ENCODE peak calls at places on chromosomes 13 and 19, in four cellular contexts. One of them, this sample, is unnamed.

GRCh38 chr19:35592226-35592625 is 6.3 kb downstream of the PMIS2 start:
- DNase-seq in glutamatergic neuron: peak
- DNase-seq in breast epithelium: no peak
- DNase-seq in left ventricle myocardium inferior: no peak
- DNase-seq in this sample: peak

GRCh38 chr19:48837081-48837524 is 812 bp upstream of the HSD17B14 start:
- DNase-seq in glutamatergic neuron: peak
- DNase-seq in breast epithelium: peak
- DNase-seq in left ventricle myocardium inferior: peak
- DNase-seq in this sample: no peak

GRCh38 chr19:36331353-36332228 is 47.4 kb downstream of the ZFP14 start:
- DNase-seq in glutamatergic neuron: peak
- DNase-seq in breast epithelium: peak
- DNase-seq in left ventricle myocardium inferior: peak
- DNase-seq in this sample: peak

GRCh38 chr13:79228972-79229371 is 177.1 kb downstream of the RBM26 start:
- DNase-seq in glutamatergic neuron: no peak
- DNase-seq in breast epithelium: no peak
- DNase-seq in left ventricle myocardium inferior: no peak
- DNase-seq in this sample: peak

GRCh38 chr19:54469496-54469934 is 3.6 kb downstream of the CDC42EP5 start:
- DNase-seq in glutamatergic neuron: no peak
- DNase-seq in breast epithelium: no peak
- DNase-seq in left ventricle myocardium inferior: peak
- DNase-seq in this sample: no peak

GRCh38 chr19:10430505-10431253 is 10.3 kb downstream of the PDE4A start:
- DNase-seq in glutamatergic neuron: no peak
- DNase-seq in breast epithelium: no peak
- DNase-seq in left ventricle myocardium inferior: peak
- DNase-seq in this sample: no peak

GRCh38 chr13:98466634-98467236 is 110.2 kb downstream of the STK24 start:
- DNase-seq in glutamatergic neuron: peak
- DNase-seq in breast epithelium: no peak
- DNase-seq in left ventricle myocardium inferior: no peak
- DNase-seq in this sample: peak

GRCh38 chr13:39052944-39053343 is 14.7 kb downstream of the NHLRC3 start:
- DNase-seq in glutamatergic neuron: no peak
- DNase-seq in breast epithelium: no peak
- DNase-seq in left ventricle myocardium inferior: no peak
- DNase-seq in this sample: no peak

GRCh38 chr13:31775686-31776085 is 36.4 kb downstream of the RXFP2 start:
- DNase-seq in glutamatergic neuron: no peak
- DNase-seq in breast epithelium: no peak
- DNase-seq in left ventricle myocardium inferior: peak
- DNase-seq in this sample: no peak

GRCh38 chr19:5154129-5154798 is 185.4 kb downstream of the KDM4B start:
- DNase-seq in glutamatergic neuron: peak
- DNase-seq in breast epithelium: no peak
- DNase-seq in left ventricle myocardium inferior: no peak
- DNase-seq in this sample: peak

GRCh38 chr13:113220877-113221276 is 11.5 kb downstream of the CUL4A start:
- DNase-seq in glutamatergic neuron: no peak
- DNase-seq in breast epithelium: no peak
- DNase-seq in left ventricle myocardium inferior: peak
- DNase-seq in this sample: no peak

GRCh38 chr13:26422036-26422435 is 135.4 kb upstream of the WASF3 start:
- DNase-seq in glutamatergic neuron: no peak
- DNase-seq in breast epithelium: no peak
- DNase-seq in left ventricle myocardium inferior: no peak
- DNase-seq in this sample: no peak

GRCh38 chr13:61935710-61936109 is 520.1 kb upstream of the PCDH20 start:
- DNase-seq in glutamatergic neuron: no peak
- DNase-seq in breast epithelium: no peak
- DNase-seq in left ventricle myocardium inferior: no peak
- DNase-seq in this sample: no peak

GRCh38 chr13:92530364-92530763 is 696.2 kb upstream of the GPC6 start:
- DNase-seq in glutamatergic neuron: no peak
- DNase-seq in breast epithelium: no peak
- DNase-seq in left ventricle myocardium inferior: no peak
- DNase-seq in this sample: no peak

GRCh38 chr13:51942189-51942588 is 69.1 kb downstream of the ATP7B start:
- DNase-seq in glutamatergic neuron: no peak
- DNase-seq in breast epithelium: no peak
- DNase-seq in left ventricle myocardium inferior: no peak
- DNase-seq in this sample: peak

GRCh38 chr19:18590273-18591272 is 2.0 kb downstream of the REX1BD start:
- DNase-seq in glutamatergic neuron: peak
- DNase-seq in breast epithelium: peak
- DNase-seq in left ventricle myocardium inferior: no peak
- DNase-seq in this sample: no peak

GRCh38 chr13:50757021-50757420 is 86.5 kb downstream of the DLEU7 start:
- DNase-seq in glutamatergic neuron: no peak
- DNase-seq in breast epithelium: no peak
- DNase-seq in left ventricle myocardium inferior: no peak
- DNase-seq in this sample: no peak

GRCh38 chr19:39074942-39075341 is 9.2 kb upstream of the ACP7 start:
- DNase-seq in glutamatergic neuron: no peak
- DNase-seq in breast epithelium: no peak
- DNase-seq in left ventricle myocardium inferior: no peak
- DNase-seq in this sample: no peak

GRCh38 chr19:39074205-39074692 is 9.9 kb upstream of the ACP7 start:
- DNase-seq in glutamatergic neuron: no peak
- DNase-seq in breast epithelium: no peak
- DNase-seq in left ventricle myocardium inferior: no peak
- DNase-seq in this sample: no peak

GRCh38 chr19:39067104-39067503 is 17.1 kb upstream of the ACP7 start:
- DNase-seq in glutamatergic neuron: no peak
- DNase-seq in breast epithelium: no peak
- DNase-seq in left ventricle myocardium inferior: no peak
- DNase-seq in this sample: no peak

GRCh38 chr19:39065928-39066327 is 18.2 kb upstream of the ACP7 start:
- DNase-seq in glutamatergic neuron: no peak
- DNase-seq in breast epithelium: no peak
- DNase-seq in left ventricle myocardium inferior: no peak
- DNase-seq in this sample: no peak

GRCh38 chr19:39070888-39071287 is 13.3 kb upstream of the ACP7 start:
- DNase-seq in glutamatergic neuron: no peak
- DNase-seq in breast epithelium: no peak
- DNase-seq in left ventricle myocardium inferior: no peak
- DNase-seq in this sample: no peak
- TF ChIP-seq CTCF in glutamatergic neuron: no peak
- TF ChIP-seq CTCF in breast epithelium: no peak
- TF ChIP-seq CTCF in left ventricle myocardium inferior: no peak
- TF ChIP-seq CTCF in this sample: no peak

DNA sequence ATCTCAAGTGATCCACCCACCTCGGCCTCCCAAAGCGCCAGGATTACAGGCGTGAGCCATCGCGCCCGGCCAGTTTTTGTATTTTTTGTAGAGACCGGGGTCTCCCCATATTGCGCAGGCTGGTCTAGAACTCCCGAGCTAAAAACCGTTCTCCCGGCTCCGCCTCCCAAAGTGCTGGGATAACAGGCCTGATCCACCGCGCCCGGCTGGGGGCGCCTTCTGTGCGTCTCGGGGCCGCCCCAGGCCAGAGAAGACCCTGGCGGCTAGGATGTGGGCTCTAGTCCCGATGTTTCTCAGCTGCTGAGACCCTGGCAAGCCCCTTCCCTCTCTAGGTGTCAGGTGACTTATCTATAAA is 3.6 kb downstream of the ARHGAP45 start:
- DNase-seq in glutamatergic neuron: no peak
- DNase-seq in breast epithelium: no peak
- DNase-seq in left ventricle myocardium inferior: no peak
- DNase-seq in this sample: no peak
- TF ChIP-seq CTCF in glutamatergic neuron: no peak
- TF ChIP-seq CTCF in breast epithelium: no peak
- TF ChIP-seq CTCF in left ventricle myocardium inferior: no peak
- TF ChIP-seq CTCF in this sample: no peak

GRCh38 chr19:29704562-29705558 is 10.2 kb downstream of the C19orf12 start:
- DNase-seq in glutamatergic neuron: no peak
- DNase-seq in breast epithelium: no peak
- DNase-seq in left ventricle myocardium inferior: no peak
- DNase-seq in this sample: no peak
- TF ChIP-seq CTCF in glutamatergic neuron: no peak
- TF ChIP-seq CTCF in breast epithelium: no peak
- TF ChIP-seq CTCF in left ventricle myocardium inferior: no peak
- TF ChIP-seq CTCF in this sample: no peak

GRCh38 chr19:2952953-2953481 is 8.2 kb upstream of the ZNF77 start:
- DNase-seq in glutamatergic neuron: no peak
- DNase-seq in breast epithelium: peak
- DNase-seq in left ventricle myocardium inferior: no peak
- DNase-seq in this sample: peak
- TF ChIP-seq CTCF in glutamatergic neuron: no peak
- TF ChIP-seq CTCF in breast epithelium: peak
- TF ChIP-seq CTCF in left ventricle myocardium inferior: no peak
- TF ChIP-seq CTCF in this sample: no peak

GRCh38 chr19:39264306-39265290 is 3.6 kb upstream of the IFNL2 start:
- DNase-seq in glutamatergic neuron: peak
- DNase-seq in breast epithelium: no peak
- DNase-seq in left ventricle myocardium inferior: no peak
- DNase-seq in this sample: no peak
- TF ChIP-seq CTCF in glutamatergic neuron: no peak
- TF ChIP-seq CTCF in breast epithelium: no peak
- TF ChIP-seq CTCF in left ventricle myocardium inferior: no peak
- TF ChIP-seq CTCF in this sample: no peak

GRCh38 chr19:33376423-33376822 is 2.9 kb downstream of the CEBPG start:
- DNase-seq in glutamatergic neuron: no peak
- DNase-seq in breast epithelium: no peak
- DNase-seq in left ventricle myocardium inferior: peak
- DNase-seq in this sample: peak

GRCh38 chr19:33375760-33376159 is 2.3 kb downstream of the CEBPG start:
- DNase-seq in glutamatergic neuron: no peak
- DNase-seq in breast epithelium: no peak
- DNase-seq in left ventricle myocardium inferior: no peak
- DNase-seq in this sample: no peak

GRCh38 chr19:33375156-33375744 is 1.7 kb downstream of the CEBPG start:
- DNase-seq in glutamatergic neuron: no peak
- DNase-seq in breast epithelium: no peak
- DNase-seq in left ventricle myocardium inferior: no peak
- DNase-seq in this sample: no peak

GRCh38 chr19:33374406-33374703 is 846 bp downstream of the CEBPG start:
- DNase-seq in glutamatergic neuron: no peak
- DNase-seq in breast epithelium: no peak
- DNase-seq in left ventricle myocardium inferior: no peak
- DNase-seq in this sample: no peak

GRCh38 chr19:33373701-33374405 is at the start of gene CEBPG:
- DNase-seq in glutamatergic neuron: peak
- DNase-seq in breast epithelium: no peak
- DNase-seq in left ventricle myocardium inferior: peak
- DNase-seq in this sample: peak
- TF ChIP-seq CTCF in glutamatergic neuron: peak
- TF ChIP-seq CTCF in breast epithelium: no peak
- TF ChIP-seq CTCF in left ventricle myocardium inferior: peak
- TF ChIP-seq CTCF in this sample: peak

GRCh38 chr19:16529466-16530144 is 12.6 kb downstream of the CHERP start:
- DNase-seq in glutamatergic neuron: no peak
- DNase-seq in breast epithelium: no peak
- DNase-seq in left ventricle myocardium inferior: no peak
- DNase-seq in this sample: no peak

GRCh38 chr19:16530540-16531379 is 11.5 kb downstream of the CHERP start:
- DNase-seq in glutamatergic neuron: no peak
- DNase-seq in breast epithelium: no peak
- DNase-seq in left ventricle myocardium inferior: no peak
- DNase-seq in this sample: no peak

GRCh38 chr19:16527334-16527935 is 14.8 kb downstream of the CHERP start:
- DNase-seq in glutamatergic neuron: no peak
- DNase-seq in breast epithelium: no peak
- DNase-seq in left ventricle myocardium inferior: no peak
- DNase-seq in this sample: peak

GRCh38 chr19:16525751-16526481 is 16.3 kb downstream of the CHERP start:
- DNase-seq in glutamatergic neuron: no peak
- DNase-seq in breast epithelium: no peak
- DNase-seq in left ventricle myocardium inferior: no peak
- DNase-seq in this sample: no peak

GRCh38 chr19:16527971-16528521 is 14.2 kb downstream of the CHERP start:
- DNase-seq in glutamatergic neuron: peak
- DNase-seq in breast epithelium: no peak
- DNase-seq in left ventricle myocardium inferior: no peak
- DNase-seq in this sample: no peak
- TF ChIP-seq CTCF in glutamatergic neuron: peak
- TF ChIP-seq CTCF in breast epithelium: no peak
- TF ChIP-seq CTCF in left ventricle myocardium inferior: peak
- TF ChIP-seq CTCF in this sample: peak

GRCh38 chr19:43752287-43752875 is 2.4 kb downstream of the SMG9 start:
- DNase-seq in glutamatergic neuron: no peak
- DNase-seq in breast epithelium: no peak
- DNase-seq in left ventricle myocardium inferior: no peak
- DNase-seq in this sample: no peak

GRCh38 chr19:43754312-43754561 is 525 bp downstream of the SMG9 start:
- DNase-seq in glutamatergic neuron: no peak
- DNase-seq in breast epithelium: no peak
- DNase-seq in left ventricle myocardium inferior: no peak
- DNase-seq in this sample: no peak

GRCh38 chr19:43755256-43755801 is 567 bp upstream of the SMG9 start:
- DNase-seq in glutamatergic neuron: peak
- DNase-seq in breast epithelium: peak
- DNase-seq in left ventricle myocardium inferior: peak
- DNase-seq in this sample: peak

GRCh38 chr19:43751466-43752220 is 3.1 kb downstream of the SMG9 start:
- DNase-seq in glutamatergic neuron: no peak
- DNase-seq in breast epithelium: no peak
- DNase-seq in left ventricle myocardium inferior: no peak
- DNase-seq in this sample: no peak

GRCh38 chr19:43754562-43755255 is at the start of gene SMG9:
- DNase-seq in glutamatergic neuron: peak
- DNase-seq in breast epithelium: peak
- DNase-seq in left ventricle myocardium inferior: peak
- DNase-seq in this sample: peak
- TF ChIP-seq CTCF in glutamatergic neuron: no peak
- TF ChIP-seq CTCF in breast epithelium: no peak
- TF ChIP-seq CTCF in left ventricle myocardium inferior: no peak
- TF ChIP-seq CTCF in this sample: no peak

GRCh38 chr13:44116562-44117315 is 237.0 kb downstream of the LACC1 start:
- DNase-seq in glutamatergic neuron: no peak
- DNase-seq in breast epithelium: no peak
- DNase-seq in left ventricle myocardium inferior: peak
- DNase-seq in this sample: no peak
- TF ChIP-seq CTCF in glutamatergic neuron: no peak
- TF ChIP-seq CTCF in breast epithelium: no peak
- TF ChIP-seq CTCF in left ventricle myocardium inferior: peak
- TF ChIP-seq CTCF in this sample: no peak

DNA sequence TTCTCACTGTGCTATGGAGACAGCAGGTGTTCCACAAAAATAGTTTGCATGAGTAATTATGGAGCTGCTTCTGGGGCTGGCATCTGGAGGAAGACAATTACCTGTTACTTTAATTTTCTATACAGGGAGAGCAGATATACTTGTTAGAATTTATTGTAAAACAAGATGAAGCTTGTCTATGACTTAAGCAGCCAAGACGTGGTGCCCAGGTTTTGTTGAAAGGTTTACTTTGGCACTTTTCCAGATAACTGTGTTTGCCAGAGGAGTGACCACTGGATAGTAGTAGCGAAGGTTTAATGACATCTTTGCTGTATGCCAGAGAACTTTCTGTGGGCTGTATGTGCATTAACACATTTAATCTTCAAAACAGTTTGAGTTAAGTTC is 134.4 kb upstream of the KL start:
- DNase-seq in glutamatergic neuron: no peak
- DNase-seq in breast epithelium: no peak
- DNase-seq in left ventricle myocardium inferior: no peak
- DNase-seq in this sample: no peak
- TF ChIP-seq CTCF in glutamatergic neuron: no peak
- TF ChIP-seq CTCF in breast epithelium: no peak
- TF ChIP-seq CTCF in left ventricle myocardium inferior: no peak
- TF ChIP-seq CTCF in this sample: no peak